ENCODE peak calls at places on chromosomes 5 and 9, in five cellular contexts. One of them, this sample, is unnamed.

GRCh38 chr9:69604568-69605219 is 67.5 kb downstream of the APBA1 start:
- DNase-seq in transverse colon: no peak
- DNase-seq in heart left ventricle: no peak
- DNase-seq in tibial artery: no peak
- DNase-seq in lower lobe of right lung: no peak
- DNase-seq in this sample: no peak

GRCh38 chr5:143679777-143680176 is 132.2 kb upstream of the HMHB1 start:
- DNase-seq in transverse colon: no peak
- DNase-seq in heart left ventricle: no peak
- DNase-seq in tibial artery: no peak
- DNase-seq in lower lobe of right lung: no peak
- DNase-seq in this sample: no peak

GRCh38 chr5:56147106-56147505 is 86.0 kb downstream of the ANKRD55 start:
- DNase-seq in transverse colon: no peak
- DNase-seq in heart left ventricle: no peak
- DNase-seq in tibial artery: no peak
- DNase-seq in lower lobe of right lung: no peak
- DNase-seq in this sample: no peak

GRCh38 chr9:15606667-15607472 is 54.0 kb downstream of the CCDC171 start:
- DNase-seq in transverse colon: no peak
- DNase-seq in heart left ventricle: no peak
- DNase-seq in tibial artery: no peak
- DNase-seq in lower lobe of right lung: no peak
- DNase-seq in this sample: no peak

GRCh38 chr9:81145331-81145963 is 543.9 kb downstream of the TLE1 start:
- DNase-seq in transverse colon: no peak
- DNase-seq in heart left ventricle: no peak
- DNase-seq in tibial artery: no peak
- DNase-seq in lower lobe of right lung: no peak
- DNase-seq in this sample: no peak

GRCh38 chr5:95973793-95974325 is 12.2 kb upstream of the ELL2 start:
- DNase-seq in transverse colon: no peak
- DNase-seq in heart left ventricle: no peak
- DNase-seq in tibial artery: no peak
- DNase-seq in lower lobe of right lung: no peak
- DNase-seq in this sample: no peak

GRCh38 chr9:79883073-79883645 is 311.4 kb downstream of the TLE4 start:
- DNase-seq in transverse colon: peak
- DNase-seq in heart left ventricle: no peak
- DNase-seq in tibial artery: no peak
- DNase-seq in lower lobe of right lung: no peak
- DNase-seq in this sample: peak

GRCh38 chr5:134846641-134846960 is 833 bp downstream of the C5orf24 start:
- DNase-seq in transverse colon: peak
- DNase-seq in heart left ventricle: peak
- DNase-seq in tibial artery: no peak
- DNase-seq in lower lobe of right lung: no peak
- DNase-seq in this sample: peak

GRCh38 chr5:156497816-156498215 is 170.9 kb downstream of the SGCD start:
- DNase-seq in transverse colon: no peak
- DNase-seq in heart left ventricle: no peak
- DNase-seq in tibial artery: no peak
- DNase-seq in lower lobe of right lung: no peak
- DNase-seq in this sample: no peak

GRCh38 chr9:4290427-4290837 is 9.4 kb downstream of the GLIS3 start:
- DNase-seq in transverse colon: no peak
- DNase-seq in heart left ventricle: no peak
- DNase-seq in tibial artery: no peak
- DNase-seq in lower lobe of right lung: no peak
- DNase-seq in this sample: no peak

GRCh38 chr5:109857405-109858031 is 167.8 kb downstream of the MAN2A1 start:
- DNase-seq in transverse colon: no peak
- DNase-seq in heart left ventricle: no peak
- DNase-seq in tibial artery: no peak
- DNase-seq in lower lobe of right lung: no peak
- DNase-seq in this sample: peak

GRCh38 chr9:73152953-73153352 is 1.3 kb downstream of the ANXA1 start:
- DNase-seq in transverse colon: no peak
- DNase-seq in heart left ventricle: no peak
- DNase-seq in tibial artery: no peak
- DNase-seq in lower lobe of right lung: no peak
- DNase-seq in this sample: no peak

GRCh38 chr5:78778538-78778937 is 130.0 kb upstream of the LHFPL2 start:
- DNase-seq in transverse colon: no peak
- DNase-seq in heart left ventricle: no peak
- DNase-seq in tibial artery: no peak
- DNase-seq in lower lobe of right lung: no peak
- DNase-seq in this sample: no peak

GRCh38 chr5:158456756-158457155 is 597.8 kb upstream of the CLINT1 start:
- DNase-seq in transverse colon: no peak
- DNase-seq in heart left ventricle: no peak
- DNase-seq in tibial artery: no peak
- DNase-seq in lower lobe of right lung: no peak
- DNase-seq in this sample: no peak

GRCh38 chr9:107894572-107895261 is 405.1 kb upstream of the KLF4 start:
- DNase-seq in transverse colon: no peak
- DNase-seq in heart left ventricle: no peak
- DNase-seq in tibial artery: no peak
- DNase-seq in lower lobe of right lung: no peak
- DNase-seq in this sample: no peak

GRCh38 chr9:117400131-117400530 is 14.7 kb downstream of the ASTN2 start:
- DNase-seq in transverse colon: no peak
- DNase-seq in heart left ventricle: no peak
- DNase-seq in tibial artery: no peak
- DNase-seq in lower lobe of right lung: no peak
- DNase-seq in this sample: no peak

GRCh38 chr9:38374847-38375571 is 17.5 kb upstream of the ALDH1B1 start:
- DNase-seq in transverse colon: no peak
- DNase-seq in heart left ventricle: no peak
- DNase-seq in tibial artery: peak
- DNase-seq in lower lobe of right lung: no peak
- DNase-seq in this sample: no peak

GRCh38 chr5:174505621-174506020 is 218.8 kb upstream of the MSX2 start:
- DNase-seq in transverse colon: no peak
- DNase-seq in heart left ventricle: no peak
- DNase-seq in tibial artery: no peak
- DNase-seq in lower lobe of right lung: no peak
- DNase-seq in this sample: no peak

GRCh38 chr5:159837860-159838259 is 78.4 kb upstream of the ADRA1B start:
- DNase-seq in transverse colon: no peak
- DNase-seq in heart left ventricle: no peak
- DNase-seq in tibial artery: no peak
- DNase-seq in lower lobe of right lung: no peak
- DNase-seq in this sample: no peak

GRCh38 chr9:120854596-120855327 is 12.0 kb upstream of the PSMD5 start:
- DNase-seq in transverse colon: no peak
- DNase-seq in heart left ventricle: no peak
- DNase-seq in tibial artery: no peak
- DNase-seq in lower lobe of right lung: no peak
- DNase-seq in this sample: no peak

GRCh38 chr9:12916037-12916436 is 141.2 kb downstream of the LURAP1L start:
- DNase-seq in transverse colon: no peak
- DNase-seq in heart left ventricle: no peak
- DNase-seq in tibial artery: no peak
- DNase-seq in lower lobe of right lung: no peak
- DNase-seq in this sample: no peak

GRCh38 chr9:10130061-10130675 is 482.6 kb downstream of the PTPRD start:
- DNase-seq in transverse colon: no peak
- DNase-seq in heart left ventricle: no peak
- DNase-seq in tibial artery: no peak
- DNase-seq in lower lobe of right lung: no peak
- DNase-seq in this sample: no peak

GRCh38 chr5:148542812-148543211 is 111.5 kb downstream of the HTR4 start:
- DNase-seq in transverse colon: no peak
- DNase-seq in heart left ventricle: no peak
- DNase-seq in tibial artery: no peak
- DNase-seq in lower lobe of right lung: no peak
- DNase-seq in this sample: no peak

GRCh38 chr5:92470770-92471169 is 1087.7 kb upstream of the ARRDC3 start:
- DNase-seq in transverse colon: no peak
- DNase-seq in heart left ventricle: no peak
- DNase-seq in tibial artery: no peak
- DNase-seq in lower lobe of right lung: no peak
- DNase-seq in this sample: no peak

GRCh38 chr5:57675236-57675635 is 192.6 kb upstream of the ACTBL2 start:
- DNase-seq in transverse colon: no peak
- DNase-seq in heart left ventricle: no peak
- DNase-seq in tibial artery: no peak
- DNase-seq in lower lobe of right lung: no peak
- DNase-seq in this sample: no peak

GRCh38 chr5:176733586-176734262 is 76.6 kb upstream of the UNC5A start:
- DNase-seq in transverse colon: no peak
- DNase-seq in heart left ventricle: no peak
- DNase-seq in tibial artery: peak
- DNase-seq in lower lobe of right lung: no peak
- DNase-seq in this sample: no peak

GRCh38 chr5:15585826-15586591 is 86.0 kb downstream of the FBXL7 start:
- DNase-seq in transverse colon: no peak
- DNase-seq in heart left ventricle: no peak
- DNase-seq in tibial artery: no peak
- DNase-seq in lower lobe of right lung: no peak
- DNase-seq in this sample: no peak

GRCh38 chr5:89417990-89418820 is 535.2 kb upstream of the MEF2C start:
- DNase-seq in transverse colon: no peak
- DNase-seq in heart left ventricle: no peak
- DNase-seq in tibial artery: no peak
- DNase-seq in lower lobe of right lung: peak
- DNase-seq in this sample: no peak

GRCh38 chr5:151080620-151081425 is at the start of gene TNIP1:
- DNase-seq in transverse colon: peak
- DNase-seq in heart left ventricle: peak
- DNase-seq in tibial artery: peak
- DNase-seq in lower lobe of right lung: peak
- DNase-seq in this sample: peak

GRCh38 chr5:154480847-154481246 is 2.8 kb upstream of the HAND1 start:
- DNase-seq in transverse colon: no peak
- DNase-seq in heart left ventricle: no peak
- DNase-seq in tibial artery: no peak
- DNase-seq in lower lobe of right lung: no peak
- DNase-seq in this sample: no peak

GRCh38 chr5:154483654-154484392 is 5.8 kb upstream of the HAND1 start:
- DNase-seq in transverse colon: no peak
- DNase-seq in heart left ventricle: no peak
- DNase-seq in tibial artery: no peak
- DNase-seq in lower lobe of right lung: no peak
- DNase-seq in this sample: no peak

GRCh38 chr5:154479944-154480750 is 2.1 kb upstream of the HAND1 start:
- DNase-seq in transverse colon: no peak
- DNase-seq in heart left ventricle: no peak
- DNase-seq in tibial artery: no peak
- DNase-seq in lower lobe of right lung: no peak
- DNase-seq in this sample: no peak

GRCh38 chr5:154482528-154483449 is 4.8 kb upstream of the HAND1 start:
- DNase-seq in transverse colon: peak
- DNase-seq in heart left ventricle: no peak
- DNase-seq in tibial artery: no peak
- DNase-seq in lower lobe of right lung: no peak
- DNase-seq in this sample: no peak

GRCh38 chr5:154481584-154482381 is 3.8 kb upstream of the HAND1 start:
- DNase-seq in transverse colon: no peak
- DNase-seq in heart left ventricle: no peak
- DNase-seq in tibial artery: no peak
- DNase-seq in lower lobe of right lung: no peak
- DNase-seq in this sample: no peak
- H3K27ac ChIP-seq in transverse colon: peak
- H3K27ac ChIP-seq in heart left ventricle: no peak
- H3K27ac ChIP-seq in tibial artery: no peak
- H3K27ac ChIP-seq in lower lobe of right lung: no peak
- H3K27ac ChIP-seq in this sample: no peak

GRCh38 chr5:73996181-73996770 is 370.3 kb downstream of the ARHGEF28 start:
- DNase-seq in transverse colon: no peak
- DNase-seq in heart left ventricle: no peak
- DNase-seq in tibial artery: no peak
- DNase-seq in lower lobe of right lung: no peak
- DNase-seq in this sample: no peak
- H3K27ac ChIP-seq in transverse colon: no peak
- H3K27ac ChIP-seq in heart left ventricle: no peak
- H3K27ac ChIP-seq in tibial artery: no peak
- H3K27ac ChIP-seq in lower lobe of right lung: no peak
- H3K27ac ChIP-seq in this sample: no peak

DNA sequence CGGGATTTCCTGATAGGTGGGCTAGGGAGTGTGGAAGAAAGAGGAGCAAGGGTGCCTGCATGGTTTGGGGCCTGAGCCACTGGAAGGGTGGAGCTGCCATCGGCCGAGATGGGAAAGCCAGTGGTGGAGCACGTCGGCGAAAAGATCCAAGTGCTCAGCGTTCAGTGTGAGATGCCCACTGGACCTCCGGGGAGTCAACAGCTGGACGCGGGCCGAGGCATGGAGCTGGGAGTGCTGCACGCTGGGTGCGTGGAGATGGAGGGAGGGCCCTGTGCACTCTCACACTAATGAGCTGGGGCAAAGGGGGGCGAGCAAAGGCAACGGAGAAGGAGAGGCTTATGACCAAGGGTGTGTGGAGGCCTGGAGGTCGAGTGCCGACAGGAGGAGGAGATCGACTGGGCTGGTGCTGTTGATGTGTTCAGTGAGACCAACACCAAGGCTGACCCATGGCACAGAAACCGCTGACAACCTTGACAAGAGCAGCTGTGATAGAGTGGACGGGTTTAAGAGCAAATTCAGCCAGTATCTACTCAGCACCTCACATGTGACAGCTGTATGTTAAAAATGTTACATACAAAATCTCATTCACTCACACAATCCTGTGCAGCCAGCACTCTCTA is 85.7 kb downstream of the STK10 start:
- DNase-seq in transverse colon: no peak
- DNase-seq in heart left ventricle: no peak
- DNase-seq in tibial artery: no peak
- DNase-seq in lower lobe of right lung: no peak
- DNase-seq in this sample: no peak
- H3K27ac ChIP-seq in transverse colon: no peak
- H3K27ac ChIP-seq in heart left ventricle: no peak
- H3K27ac ChIP-seq in tibial artery: no peak
- H3K27ac ChIP-seq in lower lobe of right lung: no peak
- H3K27ac ChIP-seq in this sample: no peak

DNA sequence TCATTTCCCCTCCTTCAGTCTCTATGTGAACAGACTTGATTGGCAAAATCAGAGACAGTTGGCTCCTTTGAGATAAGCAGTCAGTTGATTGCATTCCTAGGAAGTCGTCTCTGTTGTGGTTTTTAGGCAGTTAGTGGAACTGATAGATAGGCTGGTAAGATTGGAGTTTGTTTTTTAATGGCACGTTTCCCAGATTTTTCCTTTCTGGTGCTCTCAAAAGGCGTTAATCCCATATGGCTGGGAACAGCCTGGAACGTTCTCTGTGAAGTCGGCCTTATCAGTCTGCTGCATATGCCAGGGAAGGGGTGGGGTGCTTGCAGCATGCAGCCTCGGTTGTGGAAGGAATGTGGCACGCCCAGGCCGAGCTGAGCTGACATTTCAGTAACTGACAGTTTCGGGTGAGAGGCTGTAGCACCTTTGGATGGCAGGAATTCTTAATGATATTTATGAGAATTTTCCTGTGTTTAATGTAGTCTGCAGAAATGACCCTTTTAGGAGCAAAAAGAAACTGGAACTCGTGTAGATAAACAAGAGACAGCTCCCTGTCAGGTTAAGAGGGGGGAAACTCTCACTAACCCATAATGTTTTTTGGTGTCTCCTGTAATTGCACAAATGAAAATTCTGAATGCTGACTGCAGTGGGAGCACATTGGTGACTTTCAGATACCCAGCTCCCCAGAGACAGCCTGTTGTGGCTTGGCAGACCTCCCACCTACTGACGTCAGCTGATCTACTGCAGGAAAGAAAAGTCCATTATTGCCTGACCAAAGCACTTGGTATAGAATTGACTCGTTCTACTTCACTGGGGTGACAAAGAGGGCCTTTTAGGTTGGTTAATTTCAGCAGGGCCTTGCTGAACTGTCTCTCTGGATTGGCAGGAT is 6.3 kb downstream of the SPTAN1 start:
- DNase-seq in transverse colon: peak
- DNase-seq in heart left ventricle: peak
- DNase-seq in tibial artery: peak
- DNase-seq in lower lobe of right lung: peak
- DNase-seq in this sample: no peak
- H3K27ac ChIP-seq in transverse colon: peak
- H3K27ac ChIP-seq in heart left ventricle: peak
- H3K27ac ChIP-seq in tibial artery: peak
- H3K27ac ChIP-seq in lower lobe of right lung: peak
- H3K27ac ChIP-seq in this sample: peak

This sample was measured in CD4-positive, CD25-positive, alpha-beta regulatory T cell.